ENCODE peak calls at places on chromosomes 4 and X, in ten cellular contexts. C is Panc1, T is osteoblast, P is A673, Q is astrocyte, E is fibroblast of lung, F is hepatocyte, Y is GM23248, J is PC-9, G is mucosa of descending colon. O is an unnamed sample. For H3K4me1 and H3K9me3, the result is how much of the 10 kb centered on the place peaks cover.

GRCh38 chr4:101919373-101919977 is 128.9 kb downstream of the BANK1 start:
- DNase-seq in Q (no peak), T (no peak), F (no peak), C (no peak), E (no peak), G (no peak), J (no peak), Y (no peak), P (no peak), O (no peak)

GRCh38 chr4:22077571-22077970 is 129.0 kb upstream of the KCNIP4 start:
- DNase-seq in T (peak), E (no peak), G (no peak), Y (peak), C (no peak), Q (no peak), F (no peak), J (no peak), P (no peak), O (no peak)

GRCh38 chrX:150765782-150766350 is 72.7 kb downstream of the MTMR1 start:
- DNase-seq in Q (no peak), Y (no peak), P (no peak), J (no peak), C (no peak), G (no peak), E (no peak), F (no peak), T (peak), O (no peak)

GRCh38 chrX:92270936-92271655 is 491.9 kb downstream of the PCDH11X start:
- DNase-seq in J (no peak), C (no peak), Y (no peak), P (no peak), F (no peak), Q (no peak), T (no peak), E (peak), G (no peak), O (no peak)

GRCh38 chr4:122666527-122667245 is 45.8 kb upstream of the IL21 start:
- DNase-seq in J (peak), Y (peak), T (peak), P (peak), Q (peak), F (peak), E (peak), G (no peak), C (peak), O (peak)

GRCh38 chr4:112167790-112168189 is 22.5 kb downstream of the FAM241A start:
- DNase-seq in T (no peak), G (no peak), F (no peak), J (no peak), C (no peak), P (no peak), E (no peak), Q (no peak), Y (no peak), O (peak)

GRCh38 chr4:11119474-11119873 is 309.2 kb downstream of the HS3ST1 start:
- DNase-seq in E (no peak), F (no peak), Q (no peak), G (no peak), T (no peak), Y (no peak), P (no peak), C (no peak), J (no peak), O (no peak)

GRCh38 chr4:128571747-128572146 is 237.8 kb upstream of the JADE1 start:
- DNase-seq in E (peak), J (peak), T (peak), Q (peak), F (peak), P (no peak), C (no peak), Y (peak), G (no peak), O (no peak)

GRCh38 chrX:56729152-56729557 is at the start of gene NBDY:
- DNase-seq in Y (peak), T (peak), C (no peak), E (peak), P (peak), G (peak), Q (peak), J (no peak), F (peak), O (peak)

GRCh38 chr4:107718351-107718965 is 1.6 kb downstream of the PAPSS1 start:
- DNase-seq in Y (no peak), P (no peak), J (no peak), G (no peak), E (no peak), F (no peak), Q (peak), C (no peak), T (peak), O (no peak)
- H3K4me3 ChIP-seq in Y (peak), P (peak), J (no peak), G (no peak), E (peak), F (peak), Q (peak), C (peak), T (peak), O (no peak)

GRCh38 chrX:39311646-39312045 is 510.4 kb downstream of the MID1IP1 start:
- DNase-seq in Q (no peak), P (no peak), T (no peak), J (no peak), G (no peak), E (no peak), Y (no peak), F (no peak), C (no peak), O (no peak)
- H3K4me1 ChIP-seq in Q (under half), P (under half), T (under half), J (under half), G (under half), E (under half), Y (under half), F (under half), C (under half), O (half or more)

GRCh38 chrX:42973321-42973720 is 195.4 kb upstream of the PPP1R2C start:
- DNase-seq in T (no peak), G (no peak), J (no peak), F (no peak), E (no peak), P (no peak), Y (no peak), C (no peak), Q (no peak), O (no peak)

GRCh38 chrX:42978655-42979379 is 200.9 kb upstream of the PPP1R2C start:
- DNase-seq in E (no peak), F (no peak), P (no peak), Q (peak), J (peak), G (no peak), C (no peak), T (no peak), Y (no peak), O (no peak)

GRCh38 chrX:42976729-42977366 is 198.9 kb upstream of the PPP1R2C start:
- DNase-seq in C (no peak), Y (no peak), P (no peak), T (no peak), F (peak), J (peak), E (no peak), Q (peak), G (peak), O (no peak)

GRCh38 chrX:42975906-42976305 is 197.9 kb upstream of the PPP1R2C start:
- DNase-seq in Q (no peak), G (no peak), P (no peak), J (no peak), E (no peak), F (peak), T (no peak), Y (no peak), C (no peak), O (no peak)
- H3K9me3 ChIP-seq in Q (under half), G (under half), P (under half), J (under half), E (under half), F (under half), T (under half), Y (under half), C (under half), O (under half)

GRCh38 chr4:26858947-26859401 is 1.7 kb upstream of the STIM2 start:
- DNase-seq in E (no peak), J (no peak), Q (no peak), Y (no peak), T (no peak), C (no peak), P (no peak), G (no peak), F (no peak), O (no peak)
- H3K4me3 ChIP-seq in E (peak), J (peak), Q (peak), Y (peak), T (peak), C (peak), P (peak), G (no peak), F (peak), O (no peak)

O was measured in CD4-positive, alpha-beta memory T cell.